ENCODE peak calls at places on chromosomes 13 and 19, in ten cellular contexts. Z is uterus; Q is mesendoderm; L is left ventricle myocardium inferior; P is fibroblast of lung; O is testis; I is CD8-positive, alpha-beta T cell; U is psoas muscle; M is thoracic aorta; S is brain microvascular endothelial cell. C is an unnamed sample. For H3K27me3, the result is how much of the 10 kb centered on the place peaks cover.

GRCh38 chr13:113452942-113453901 is at the start of gene ADPRHL1:
- DNase-seq in I (no peak), Q (no peak), U (peak), Z (peak), O (peak), L (peak), M (no peak), S (no peak), P (no peak), C (no peak)

GRCh38 chr19:38780443-38780842 is 7.1 kb upstream of the LGALS7 start:
- DNase-seq in O (no peak), Q (no peak), P (no peak), I (no peak), U (peak), Z (no peak), L (no peak), S (no peak), M (no peak), C (no peak)

GRCh38 chr13:64480648-64481047 is 2749.5 kb downstream of the PCDH9 start:
- DNase-seq in P (no peak), I (no peak), M (no peak), Q (no peak), S (no peak), Z (no peak), L (no peak), U (peak), O (no peak), C (no peak)

GRCh38 chr19:41000310-41000737 is 9.2 kb downstream of the CYP2B6 start:
- DNase-seq in M (no peak), Z (no peak), P (no peak), S (no peak), I (no peak), O (no peak), L (no peak), Q (no peak), U (no peak), C (no peak)

GRCh38 chr19:36255316-36255715 is 40.4 kb downstream of the ZNF146 start:
- DNase-seq in U (no peak), O (no peak), M (no peak), Z (no peak), S (no peak), P (no peak), Q (no peak), L (no peak), I (no peak), C (no peak)

GRCh38 chr13:108984251-108984920 is 355.0 kb downstream of the MYO16 start:
- DNase-seq in P (no peak), S (no peak), O (no peak), U (no peak), Q (no peak), L (no peak), M (no peak), Z (no peak), I (no peak), C (no peak)

GRCh38 chr13:70237131-70237530 is 128.9 kb upstream of the KLHL1 start:
- DNase-seq in Z (no peak), P (no peak), I (no peak), M (no peak), Q (no peak), L (no peak), S (peak), O (no peak), U (no peak), C (no peak)

GRCh38 chr13:39527301-39527700 is 75.7 kb downstream of the LHFPL6 start:
- DNase-seq in S (no peak), P (no peak), U (no peak), L (no peak), Q (no peak), I (no peak), M (no peak), Z (no peak), O (no peak), C (no peak)

GRCh38 chr19:41398042-41398403 is 405 bp downstream of the BCKDHA start:
- DNase-seq in Z (no peak), L (no peak), P (no peak), Q (no peak), U (no peak), I (no peak), S (no peak), M (no peak), O (no peak), C (no peak)

GRCh38 chr13:41546372-41547252 is 89.3 kb downstream of the RGCC start:
- DNase-seq in S (peak), U (no peak), O (no peak), Q (no peak), I (no peak), Z (no peak), L (no peak), M (no peak), P (peak), C (peak)

GRCh38 chr13:113591750-113592149 is 7.2 kb downstream of the TFDP1 start:
- DNase-seq in P (no peak), Z (no peak), O (peak), M (no peak), I (peak), Q (no peak), U (peak), S (no peak), L (no peak), C (no peak)

GRCh38 chr19:19618384-19619051 is at the start of gene PBX4:
- DNase-seq in U (peak), M (peak), Q (peak), S (peak), Z (peak), L (peak), P (peak), O (peak), I (peak), C (peak)

GRCh38 chr13:31394491-31394890 is 194.7 kb downstream of the B3GLCT start:
- DNase-seq in Z (no peak), I (no peak), S (no peak), O (no peak), Q (no peak), P (no peak), L (no peak), M (no peak), U (no peak), C (no peak)

GRCh38 chr13:36344173-36344572 is 2.0 kb downstream of the SPART start:
- DNase-seq in U (no peak), P (peak), O (no peak), L (no peak), M (no peak), Q (peak), I (no peak), Z (peak), S (no peak), C (no peak)

GRCh38 chr19:7377196-7377595 is 28.5 kb downstream of the ARHGEF18 start:
- DNase-seq in P (no peak), L (no peak), O (no peak), U (no peak), I (no peak), M (no peak), Z (no peak), Q (no peak), S (no peak), C (no peak)

GRCh38 chr13:44004881-44005280 is 125.2 kb downstream of the LACC1 start:
- DNase-seq in Z (no peak), I (no peak), O (no peak), L (no peak), U (no peak), M (no peak), P (peak), Q (no peak), S (peak), C (peak)

GRCh38 chr13:40963927-40964326 is 55.2 kb downstream of the ELF1 start:
- DNase-seq in Z (no peak), L (no peak), O (no peak), S (no peak), Q (peak), U (no peak), P (peak), M (no peak), I (no peak), C (no peak)

GRCh38 chr19:34732548-34733255 is 1.3 kb upstream of the ZNF181 start:
- DNase-seq in Z (peak), Q (peak), P (no peak), S (no peak), O (no peak), L (no peak), M (no peak), I (no peak), U (no peak), C (no peak)
- H3K27ac ChIP-seq in Z (peak), Q (no peak), P (peak), S (no peak), O (peak), L (peak), M (peak), I (no peak), U (peak), C (peak)

GRCh38 chr13:94612050-94612449 is 10.4 kb downstream of the GPR180 start:
- DNase-seq in L (no peak), Q (no peak), Z (no peak), P (no peak), S (no peak), O (no peak), U (no peak), M (no peak), I (no peak), C (no peak)
- H3K4me3 ChIP-seq in L (no peak), Q (no peak), Z (no peak), P (no peak), S (no peak), O (no peak), U (no peak), M (no peak), I (no peak), C (no peak)

GRCh38 chr19:33231511-33231910 is 5.9 kb upstream of the SLC7A10 start:
- DNase-seq in L (no peak), O (no peak), Q (no peak), M (no peak), P (peak), Z (no peak), I (no peak), S (no peak), U (no peak), C (peak)
- H3K27me3 ChIP-seq in L (half or more), O (under half), Q (under half), M (under half), P (under half), Z (under half), I (under half), S (under half), U (under half), C (under half)

GRCh38 chr13:67229438-67230242 is 496 bp downstream of the PCDH9 start:
- DNase-seq in Q (peak), P (peak), U (no peak), L (no peak), S (peak), O (no peak), Z (no peak), I (no peak), M (no peak), C (no peak)

GRCh38 chr13:67230243-67230773 is at the start of gene PCDH9:
- DNase-seq in U (peak), I (peak), Q (peak), S (peak), Z (peak), M (peak), O (peak), L (peak), P (peak), C (peak)

GRCh38 chr13:67231481-67231940 is 1.4 kb upstream of the PCDH9 start:
- DNase-seq in O (no peak), I (no peak), M (no peak), Q (no peak), L (no peak), Z (no peak), P (peak), U (no peak), S (no peak), C (no peak)

GRCh38 chr13:67230774-67231480 is 791 bp upstream of the PCDH9 start:
- DNase-seq in S (peak), U (peak), I (no peak), Q (peak), P (peak), Z (peak), O (peak), L (peak), M (no peak), C (peak)

DNA sequence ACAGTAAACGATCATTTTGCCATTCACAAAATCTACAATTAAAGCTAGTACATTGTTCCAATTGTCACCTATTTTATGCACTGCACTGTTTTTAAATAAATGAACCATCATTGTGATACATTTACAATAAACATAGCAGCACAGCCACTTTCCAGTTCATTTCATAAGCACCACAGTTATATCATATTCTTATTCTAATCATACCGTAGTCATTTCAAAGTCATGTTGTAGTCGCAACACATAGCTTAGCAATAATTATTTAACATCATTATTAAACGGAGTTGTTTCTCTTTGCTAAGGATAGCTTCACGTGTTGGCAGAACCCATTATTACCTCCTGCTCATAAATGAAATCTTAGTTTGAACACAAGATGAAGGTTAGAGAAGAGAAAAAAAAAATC is 2.2 kb upstream of the PCDH9 start:
- DNase-seq in M (no peak), I (no peak), L (no peak), Z (no peak), O (no peak), S (no peak), U (no peak), Q (no peak), P (no peak), C (no peak)
- H3K27ac ChIP-seq in M (peak), I (no peak), L (peak), Z (no peak), O (peak), S (no peak), U (peak), Q (no peak), P (no peak), C (no peak)

GRCh38 chr19:45497791-45498190 is 452 bp upstream of the PPM1N start:
- DNase-seq in U (no peak), M (no peak), P (no peak), S (no peak), I (no peak), L (no peak), O (no peak), Q (no peak), Z (no peak), C (no peak)
- H3K4me3 ChIP-seq in U (no peak), M (no peak), P (no peak), S (no peak), I (peak), L (no peak), O (no peak), Q (no peak), Z (no peak), C (no peak)

GRCh38 chr19:16772841-16773240 is 53.2 kb downstream of the NWD1 start:
- DNase-seq in S (no peak), P (no peak), M (no peak), U (no peak), O (no peak), L (no peak), Z (no peak), I (no peak), Q (no peak), C (no peak)
- H3K27me3 ChIP-seq in S (under half), P (under half), M (under half), U (under half), O (under half), L (under half), Z (under half), I (under half), Q (under half), C (under half)